ENCODE peak calls at places on chromosomes 5 and 9, in nine cellular contexts. P is neural crest cell; L is ACHN; H is nucleus accumbens; G is right lobe of liver; R is MM.1S; S is RPMI7951; N is stimulated activated naive CD4-positive, alpha-beta T cell; Z is right cardiac atrium. B is an unnamed sample.

GRCh38 chr5:35852084-35852734 is 4.5 kb upstream of the IL7R start:
- DNase-seq in P (no peak), L (peak), H (no peak), G (no peak), R (peak), S (peak), N (peak), Z (no peak), B (no peak)

GRCh38 chr5:67992919-67993318 is 222.6 kb upstream of the PIK3R1 start:
- DNase-seq in P (no peak), L (no peak), H (no peak), G (no peak), R (no peak), S (no peak), N (no peak), Z (no peak), B (no peak)

GRCh38 chr9:21491742-21492141 is 9.6 kb upstream of the IFNE start:
- DNase-seq in P (no peak), L (no peak), H (no peak), G (no peak), R (no peak), S (no peak), N (no peak), Z (no peak), B (no peak)

GRCh38 chr9:91913096-91913495 is 36.9 kb downstream of the ROR2 start:
- DNase-seq in P (no peak), L (no peak), H (no peak), G (no peak), R (no peak), S (no peak), N (no peak), Z (no peak), B (no peak)

GRCh38 chr9:82934949-82935348 is 128.0 kb downstream of the RASEF start:
- DNase-seq in P (no peak), L (peak), H (no peak), G (no peak), R (no peak), S (peak), N (no peak), Z (no peak), B (no peak)

GRCh38 chr9:37678789-37679273 is 28.1 kb downstream of the FRMPD1 start:
- DNase-seq in P (no peak), L (no peak), H (no peak), G (no peak), R (no peak), S (peak), N (no peak), Z (no peak), B (no peak)

GRCh38 chr5:16897284-16897704 is 38.8 kb downstream of the MYO10 start:
- DNase-seq in P (no peak), L (no peak), H (no peak), G (no peak), R (no peak), S (no peak), N (no peak), Z (no peak), B (no peak)

GRCh38 chr9:99056186-99056585 is 48.7 kb upstream of the TGFBR1 start:
- DNase-seq in P (no peak), L (no peak), H (no peak), G (no peak), R (no peak), S (no peak), N (no peak), Z (no peak), B (no peak)

GRCh38 chr5:132790201-132790870 is 13.3 kb upstream of the SEPTIN8 start:
- DNase-seq in P (no peak), L (no peak), H (no peak), G (peak), R (no peak), S (no peak), N (no peak), Z (no peak), B (peak)

GRCh38 chr5:145408048-145408341 is 427.1 kb downstream of the PRELID2 start:
- DNase-seq in P (no peak), L (no peak), H (no peak), G (no peak), R (peak), S (no peak), N (no peak), Z (no peak), B (no peak)

GRCh38 chr5:54480296-54480695 is 24.8 kb downstream of the HSPB3 start:
- DNase-seq in P (no peak), L (no peak), H (no peak), G (no peak), R (no peak), S (peak), N (no peak), Z (no peak), B (no peak)

GRCh38 chr5:173530547-173530946 is 85.9 kb downstream of the BOD1 start:
- DNase-seq in P (no peak), L (peak), H (no peak), G (no peak), R (no peak), S (no peak), N (no peak), Z (no peak), B (no peak)

GRCh38 chr5:62829241-62829986 is 250.8 kb downstream of the LRRC70 start:
- DNase-seq in P (no peak), L (no peak), H (no peak), G (no peak), R (no peak), S (no peak), N (no peak), Z (no peak), B (no peak)

GRCh38 chr9:136093995-136094881 is 851 bp downstream of the NACC2 start:
- DNase-seq in P (no peak), L (peak), H (no peak), G (peak), R (no peak), S (peak), N (peak), Z (peak), B (no peak)

GRCh38 chr5:125257057-125257970 is 510.9 kb upstream of the ZNF608 start:
- DNase-seq in P (no peak), L (no peak), H (no peak), G (no peak), R (no peak), S (no peak), N (no peak), Z (no peak), B (no peak)

GRCh38 chr5:156913719-156914370 is 49.2 kb downstream of the TIMD4 start:
- DNase-seq in P (no peak), L (no peak), H (no peak), G (no peak), R (peak), S (no peak), N (no peak), Z (no peak), B (no peak)

B was measured in suprapubic skin.